ENCODE peak calls at places on chromosomes 7 and 10, in five cellular contexts. One of them, this sample, is unnamed.

GRCh38 chr10:79320785-79321493 is 26.3 kb upstream of the PPIF start:
- DNase-seq in SHP77: no peak
- DNase-seq in NCI-H2171: no peak
- DNase-seq in activated naive CD8-positive, alpha-beta T cell treated with anti-CD3 and anti-CD28 coated beads for 36 hours: no peak
- DNase-seq in B cell: no peak
- DNase-seq in this sample: no peak

GRCh38 chr10:132329565-132330485 is 2.2 kb upstream of the LRRC27 start:
- DNase-seq in SHP77: no peak
- DNase-seq in NCI-H2171: no peak
- DNase-seq in activated naive CD8-positive, alpha-beta T cell treated with anti-CD3 and anti-CD28 coated beads for 36 hours: peak
- DNase-seq in B cell: no peak
- DNase-seq in this sample: peak

GRCh38 chr7:130493275-130493868 is 1.5 kb downstream of the MEST start:
- DNase-seq in SHP77: no peak
- DNase-seq in NCI-H2171: no peak
- DNase-seq in activated naive CD8-positive, alpha-beta T cell treated with anti-CD3 and anti-CD28 coated beads for 36 hours: no peak
- DNase-seq in B cell: no peak
- DNase-seq in this sample: no peak

GRCh38 chr7:157476654-157477549 is 140.1 kb downstream of the DNAJB6 start:
- DNase-seq in SHP77: no peak
- DNase-seq in NCI-H2171: no peak
- DNase-seq in activated naive CD8-positive, alpha-beta T cell treated with anti-CD3 and anti-CD28 coated beads for 36 hours: no peak
- DNase-seq in B cell: no peak
- DNase-seq in this sample: no peak

GRCh38 chr10:76205361-76205760 is 773.9 kb downstream of the LRMDA start:
- DNase-seq in SHP77: no peak
- DNase-seq in NCI-H2171: no peak
- DNase-seq in activated naive CD8-positive, alpha-beta T cell treated with anti-CD3 and anti-CD28 coated beads for 36 hours: no peak
- DNase-seq in B cell: no peak
- DNase-seq in this sample: no peak

GRCh38 chr10:29239569-29240472 is 49.0 kb upstream of the LYZL1 start:
- DNase-seq in SHP77: peak
- DNase-seq in NCI-H2171: no peak
- DNase-seq in activated naive CD8-positive, alpha-beta T cell treated with anti-CD3 and anti-CD28 coated beads for 36 hours: no peak
- DNase-seq in B cell: no peak
- DNase-seq in this sample: peak

GRCh38 chr7:137245890-137246289 is 97.6 kb downstream of the PTN start:
- DNase-seq in SHP77: no peak
- DNase-seq in NCI-H2171: no peak
- DNase-seq in activated naive CD8-positive, alpha-beta T cell treated with anti-CD3 and anti-CD28 coated beads for 36 hours: no peak
- DNase-seq in B cell: no peak
- DNase-seq in this sample: no peak

GRCh38 chr7:14071045-14071444 is 81.6 kb upstream of the ETV1 start:
- DNase-seq in SHP77: no peak
- DNase-seq in NCI-H2171: peak
- DNase-seq in activated naive CD8-positive, alpha-beta T cell treated with anti-CD3 and anti-CD28 coated beads for 36 hours: no peak
- DNase-seq in B cell: no peak
- DNase-seq in this sample: no peak

GRCh38 chr7:56483153-56483552 is 366.9 kb upstream of the NUPR2 start:
- DNase-seq in SHP77: no peak
- DNase-seq in NCI-H2171: no peak
- DNase-seq in activated naive CD8-positive, alpha-beta T cell treated with anti-CD3 and anti-CD28 coated beads for 36 hours: no peak
- DNase-seq in B cell: no peak
- DNase-seq in this sample: no peak

GRCh38 chr10:6140141-6140841 is 51.5 kb downstream of the RBM17 start:
- DNase-seq in SHP77: no peak
- DNase-seq in NCI-H2171: no peak
- DNase-seq in activated naive CD8-positive, alpha-beta T cell treated with anti-CD3 and anti-CD28 coated beads for 36 hours: peak
- DNase-seq in B cell: no peak
- DNase-seq in this sample: no peak

GRCh38 chr7:38673795-38674194 is 42.6 kb upstream of the AMPH start:
- DNase-seq in SHP77: no peak
- DNase-seq in NCI-H2171: no peak
- DNase-seq in activated naive CD8-positive, alpha-beta T cell treated with anti-CD3 and anti-CD28 coated beads for 36 hours: no peak
- DNase-seq in B cell: no peak
- DNase-seq in this sample: no peak

GRCh38 chr7:50865450-50865849 is 82.8 kb upstream of the GRB10 start:
- DNase-seq in SHP77: no peak
- DNase-seq in NCI-H2171: no peak
- DNase-seq in activated naive CD8-positive, alpha-beta T cell treated with anti-CD3 and anti-CD28 coated beads for 36 hours: no peak
- DNase-seq in B cell: no peak
- DNase-seq in this sample: no peak

GRCh38 chr7:81990395-81990794 is 220.5 kb upstream of the HGF start:
- DNase-seq in SHP77: no peak
- DNase-seq in NCI-H2171: no peak
- DNase-seq in activated naive CD8-positive, alpha-beta T cell treated with anti-CD3 and anti-CD28 coated beads for 36 hours: no peak
- DNase-seq in B cell: no peak
- DNase-seq in this sample: no peak

GRCh38 chr7:55438085-55438764 is 73.1 kb downstream of the LANCL2 start:
- DNase-seq in SHP77: peak
- DNase-seq in NCI-H2171: no peak
- DNase-seq in activated naive CD8-positive, alpha-beta T cell treated with anti-CD3 and anti-CD28 coated beads for 36 hours: no peak
- DNase-seq in B cell: no peak
- DNase-seq in this sample: no peak

GRCh38 chr7:6074612-6075380 is 43.6 kb downstream of the ANKRD61 start:
- DNase-seq in SHP77: no peak
- DNase-seq in NCI-H2171: no peak
- DNase-seq in activated naive CD8-positive, alpha-beta T cell treated with anti-CD3 and anti-CD28 coated beads for 36 hours: no peak
- DNase-seq in B cell: no peak
- DNase-seq in this sample: no peak

GRCh38 chr10:58241346-58241745 is 26.3 kb downstream of the IPMK start:
- DNase-seq in SHP77: no peak
- DNase-seq in NCI-H2171: no peak
- DNase-seq in activated naive CD8-positive, alpha-beta T cell treated with anti-CD3 and anti-CD28 coated beads for 36 hours: no peak
- DNase-seq in B cell: no peak
- DNase-seq in this sample: no peak

GRCh38 chr7:102875700-102876192 is 37.1 kb upstream of the LRRC17 start:
- DNase-seq in SHP77: no peak
- DNase-seq in NCI-H2171: no peak
- DNase-seq in activated naive CD8-positive, alpha-beta T cell treated with anti-CD3 and anti-CD28 coated beads for 36 hours: peak
- DNase-seq in B cell: no peak
- DNase-seq in this sample: no peak

GRCh38 chr10:34814228-34815173 is 595 bp downstream of the PARD3 start:
- DNase-seq in SHP77: no peak
- DNase-seq in NCI-H2171: no peak
- DNase-seq in activated naive CD8-positive, alpha-beta T cell treated with anti-CD3 and anti-CD28 coated beads for 36 hours: peak
- DNase-seq in B cell: no peak
- DNase-seq in this sample: no peak